ENCODE peak calls at places on chromosome 3, in eight cellular contexts. M is midbrain; L is activated CD8-positive, alpha-beta memory T cell treated with anti-CD3 and anti-CD28 coated beads, Interleukin-2, amount 50 U/mL, for 48 hours; V is activated gamma-delta T cell treated with anti-CD3 and anti-CD28 coated beads, Interleukin-2, amount 50 U/mL, for 16 hours; W is T-helper 1 cell; B is neural crest cell; I is iris pigment epithelial cell; C is foreskin melanocyte. Q is an unnamed sample.

GRCh38 chr3:45972534-45973402 is 22.9 kb downstream of the FYCO1 start:
- DNase-seq in B (no peak), C (no peak), I (peak), V (no peak), W (no peak), M (no peak), L (no peak), Q (peak)

GRCh38 chr3:110995461-110996226 is 76.0 kb upstream of the NECTIN3 start:
- DNase-seq in W (no peak), L (no peak), I (peak), C (peak), B (no peak), V (no peak), M (no peak), Q (no peak)

GRCh38 chr3:47419083-47420043 is 38.5 kb downstream of the PTPN23 start:
- DNase-seq in V (no peak), I (no peak), W (no peak), M (no peak), C (no peak), L (no peak), B (no peak), Q (no peak)

GRCh38 chr3:123789760-123790159 is 94.4 kb downstream of the MYLK start:
- DNase-seq in I (peak), W (no peak), L (no peak), B (no peak), M (no peak), V (no peak), C (no peak), Q (no peak)

GRCh38 chr3:51959651-51960050 is 4.5 kb downstream of the GPR62 start:
- DNase-seq in V (no peak), C (no peak), B (no peak), I (no peak), L (no peak), M (no peak), W (no peak), Q (no peak)

GRCh38 chr3:190053919-190054672 is 66.6 kb downstream of the P3H2 start:
- DNase-seq in L (no peak), V (no peak), W (no peak), M (no peak), I (peak), C (no peak), B (no peak), Q (no peak)

GRCh38 chr3:131036200-131036816 is 9.6 kb downstream of the NEK11 start:
- DNase-seq in L (no peak), V (no peak), M (no peak), I (peak), C (no peak), B (no peak), W (no peak), Q (no peak)

GRCh38 chr3:54033761-54034160 is 88.6 kb upstream of the CACNA2D3 start:
- DNase-seq in L (no peak), M (no peak), B (no peak), C (no peak), I (no peak), W (no peak), V (no peak), Q (no peak)

GRCh38 chr3:188323067-188323842 is 169.3 kb downstream of the LPP start:
- DNase-seq in V (peak), W (peak), L (no peak), M (no peak), B (no peak), C (no peak), I (no peak), Q (no peak)

GRCh38 chr3:124768812-124769211 is 38.6 kb downstream of the UMPS start:
- DNase-seq in W (no peak), B (no peak), C (no peak), V (no peak), M (no peak), I (no peak), L (no peak), Q (no peak)

GRCh38 chr3:140170612-140171011 is 235.6 kb downstream of the CLSTN2 start:
- DNase-seq in C (no peak), M (no peak), I (no peak), V (no peak), W (no peak), B (no peak), L (no peak), Q (no peak)

GRCh38 chr3:104685492-104685891 is 681.2 kb upstream of the ALCAM start:
- DNase-seq in I (no peak), C (no peak), L (no peak), V (no peak), W (no peak), M (no peak), B (no peak), Q (no peak)